ENCODE peak calls at places on chromosome 21, in five cellular contexts. N is prostate gland, X is psoas muscle, H is thoracic aorta, K is ovary. J is an unnamed sample.

GRCh38 chr21:44000360-44000759 is 11.7 kb upstream of the TRAPPC10 start:
- DNase-seq in H (no peak), K (peak; percentile 28), X (no peak), N (no peak), J (no peak)

GRCh38 chr21:25974937-25975336 is 195.6 kb downstream of the APP start:
- DNase-seq in K (no peak), X (no peak), H (no peak), N (no peak), J (no peak)

GRCh38 chr21:39660191-39660590 is 47.5 kb downstream of the B3GALT5 start:
- DNase-seq in H (no peak), N (no peak), K (no peak), X (no peak), J (no peak)

GRCh38 chr21:39347537-39347936 is 1.4 kb downstream of the HMGN1 start:
- DNase-seq in N (no peak), K (no peak), X (no peak), H (no peak), J (no peak)

GRCh38 chr21:43373387-43374227 is 53.3 kb downstream of the SIK1 start:
- DNase-seq in X (no peak), K (no peak), N (peak; percentile 35), H (no peak), J (no peak)

GRCh38 chr21:40143822-40144525 is 276.7 kb downstream of the PCP4 start:
- DNase-seq in N (peak; percentile 53), X (peak; percentile 23), K (peak; percentile 42), H (no peak), J (peak; percentile 65)

GRCh38 chr21:28427356-28428022 is 565.2 kb downstream of the LTN1 start:
- DNase-seq in H (no peak), K (no peak), X (no peak), N (no peak), J (no peak)

GRCh38 chr21:14740116-14740515 is 194.0 kb upstream of the SAMSN1 start:
- DNase-seq in X (no peak), H (no peak), N (no peak), K (no peak), J (no peak)

GRCh38 chr21:27562303-27562702 is 595.4 kb upstream of the ADAMTS5 start:
- DNase-seq in N (no peak), H (no peak), X (no peak), K (no peak), J (no peak)

GRCh38 chr21:39452965-39453332 is 1.2 kb downstream of the SH3BGR start:
- DNase-seq in K (no peak), X (no peak), H (no peak), N (no peak), J (no peak)

GRCh38 chr21:19237603-19238002 is 834.0 kb upstream of the TMPRSS15 start:
- DNase-seq in N (no peak), X (no peak), H (no peak), K (no peak), J (no peak)

GRCh38 chr21:14977814-14978213 is 87.0 kb downstream of the NRIP1 start:
- DNase-seq in H (no peak), X (no peak), N (no peak), K (no peak), J (no peak)

GRCh38 chr21:43585924-43586411 is 73.3 kb downstream of the HSF2BP start:
- DNase-seq in X (no peak), N (peak; percentile 95), H (peak; percentile 64), K (no peak), J (peak; percentile 91)

GRCh38 chr21:39377444-39378050 is 28.7 kb upstream of the HMGN1 start:
- DNase-seq in X (no peak), H (no peak), K (no peak), N (no peak), J (no peak)

GRCh38 chr21:39637971-39638628 is 25.4 kb downstream of the B3GALT5 start:
- DNase-seq in H (no peak), X (no peak), K (no peak), N (no peak), J (no peak)

GRCh38 chr21:29055080-29055479 is 18.4 kb downstream of the CCT8 start:
- DNase-seq in X (no peak), K (no peak), N (no peak), H (no peak), J (no peak)

GRCh38 chr21:16124397-16125130 is 394.8 kb downstream of the USP25 start:
- DNase-seq in X (no peak), K (no peak), H (no peak), N (no peak), J (no peak)

GRCh38 chr21:26385721-26386120 is 187.4 kb downstream of the CYYR1 start:
- DNase-seq in H (no peak), N (no peak), K (no peak), X (no peak), J (no peak)

DNA sequence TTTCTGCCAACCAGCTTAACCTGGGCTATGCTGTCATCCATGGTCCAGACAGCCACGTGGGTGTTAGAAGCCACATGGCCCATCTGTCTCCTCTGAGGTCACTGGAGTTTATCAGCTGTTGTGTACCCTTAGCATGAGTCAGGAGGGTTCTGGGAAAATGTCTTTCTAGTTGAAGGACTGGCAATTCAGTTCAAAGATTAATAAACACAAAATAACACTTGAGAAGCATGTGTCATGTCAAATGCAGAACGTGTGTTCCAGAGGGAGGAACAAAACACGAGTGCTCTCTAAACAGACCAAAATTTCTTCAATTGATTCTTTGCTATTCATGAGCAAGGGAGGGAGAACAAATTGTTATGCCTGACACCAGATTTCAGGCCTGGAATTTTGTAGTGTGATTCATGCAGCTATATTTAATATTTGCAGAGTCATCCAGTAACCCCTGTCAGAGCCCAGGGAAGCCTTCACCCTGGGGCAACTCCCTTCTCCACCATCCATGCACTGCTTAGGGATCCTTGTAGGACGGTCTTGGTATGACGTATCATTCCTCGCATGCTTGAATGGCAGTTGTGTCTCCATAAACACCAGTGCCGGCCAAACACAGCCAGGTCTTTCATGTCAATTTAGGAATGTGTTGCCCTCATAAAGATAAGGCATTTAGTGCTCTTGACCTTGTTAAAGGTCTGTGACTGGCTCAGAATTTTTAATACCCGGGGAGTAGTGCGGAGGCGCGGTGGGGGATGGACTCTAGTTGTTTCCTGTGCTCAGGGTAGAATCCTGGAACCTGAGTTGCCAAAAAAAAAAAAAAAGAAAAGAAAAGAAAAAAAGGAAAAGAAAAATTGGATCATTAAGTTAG is 27.7 kb upstream of the DYRK1A start:
- DNase-seq in H (peak; percentile 26), K (peak; percentile 59), X (peak; percentile 49), N (no peak), J (peak; percentile 86)
- H3K4me3 ChIP-seq in H (peak overlapping the region; percentile 37), K (no peak overlapping the region), X (peak overlapping the region; percentile 37), N (no peak overlapping the region), J (no peak overlapping the region)

GRCh38 chr21:32674038-32674437 is 53.8 kb downstream of the SYNJ1 start:
- DNase-seq in H (no peak), N (no peak), X (no peak), K (no peak), J (no peak)

GRCh38 chr21:32674731-32675130 is 53.1 kb downstream of the SYNJ1 start:
- DNase-seq in X (no peak), K (no peak), H (no peak), N (no peak), J (no peak)
- H3K27me3 ChIP-seq in X (no peaks in the 10 kb centered on the region), K (no peaks in the 10 kb centered on the region), H (no peaks in the 10 kb centered on the region), N (no peaks in the 10 kb centered on the region), J (no peaks in the 10 kb centered on the region)

GRCh38 chr21:45386728-45387371 is 18.1 kb upstream of the COL18A1 start:
- DNase-seq in X (peak; percentile 53), N (no peak), H (no peak), K (peak; percentile 86), J (peak; percentile 80)
- TF ChIP-seq CTCF in X (no peak), N (peak; percentile 32), H (peak; percentile 31), K (peak; percentile 68), J (peak; percentile 50)

GRCh38 chr21:34888569-34889286 is 160.4 kb downstream of the RUNX1 start:
- DNase-seq in H (peak; percentile 87), X (peak; percentile 95), N (peak; percentile 97), K (peak; percentile 93), J (peak; percentile 97)

GRCh38 chr21:34889537-34890257 is 159.4 kb downstream of the RUNX1 start:
- DNase-seq in K (peak; percentile 84), X (peak; percentile 84), N (peak; percentile 66), H (no peak), J (peak; percentile 66)

GRCh38 chr21:34887729-34888568 is 161.2 kb downstream of the RUNX1 start:
- DNase-seq in X (peak; percentile 87), H (peak; percentile 80), N (peak; percentile 62), K (peak; percentile 73), J (peak; percentile 91)

GRCh38 chr21:34890258-34890723 is 158.8 kb downstream of the RUNX1 start:
- DNase-seq in N (no peak), X (no peak), H (no peak), K (no peak), J (no peak)

DNA sequence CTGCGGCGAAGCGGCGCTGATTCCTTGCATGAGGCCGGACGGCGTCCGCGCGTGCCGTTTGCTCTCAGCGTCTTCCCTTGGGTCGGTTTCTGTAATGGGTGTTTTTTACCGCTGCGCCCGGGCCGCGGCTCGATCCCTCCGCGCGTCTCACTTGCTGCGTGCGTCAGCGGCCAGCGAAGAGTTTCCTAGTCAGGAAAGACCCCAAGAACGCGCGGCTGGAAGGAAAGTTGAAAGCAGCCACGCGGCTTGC is 159.9 kb downstream of the RUNX1 start:
- DNase-seq in H (no peak), X (peak; percentile 60), K (peak; percentile 73), N (peak; percentile 39), J (peak; percentile 67)
- H3K4me3 ChIP-seq in H (peak overlapping the region; percentile 74), X (peak overlapping the region; percentile 87), K (peak overlapping the region; percentile 54), N (peak overlapping the region; percentile 83), J (peak overlapping the region; percentile 56)

GRCh38 chr21:42297372-42297771 is 17.8 kb downstream of the TFF3 start:
- DNase-seq in N (no peak), H (no peak), K (no peak), X (no peak), J (no peak)
- H3K27me3 ChIP-seq in N (no peaks in the 10 kb centered on the region), H (no peaks in the 10 kb centered on the region), K (no peaks in the 10 kb centered on the region), X (no peaks in the 10 kb centered on the region), J (no peaks in the 10 kb centered on the region)

DNA sequence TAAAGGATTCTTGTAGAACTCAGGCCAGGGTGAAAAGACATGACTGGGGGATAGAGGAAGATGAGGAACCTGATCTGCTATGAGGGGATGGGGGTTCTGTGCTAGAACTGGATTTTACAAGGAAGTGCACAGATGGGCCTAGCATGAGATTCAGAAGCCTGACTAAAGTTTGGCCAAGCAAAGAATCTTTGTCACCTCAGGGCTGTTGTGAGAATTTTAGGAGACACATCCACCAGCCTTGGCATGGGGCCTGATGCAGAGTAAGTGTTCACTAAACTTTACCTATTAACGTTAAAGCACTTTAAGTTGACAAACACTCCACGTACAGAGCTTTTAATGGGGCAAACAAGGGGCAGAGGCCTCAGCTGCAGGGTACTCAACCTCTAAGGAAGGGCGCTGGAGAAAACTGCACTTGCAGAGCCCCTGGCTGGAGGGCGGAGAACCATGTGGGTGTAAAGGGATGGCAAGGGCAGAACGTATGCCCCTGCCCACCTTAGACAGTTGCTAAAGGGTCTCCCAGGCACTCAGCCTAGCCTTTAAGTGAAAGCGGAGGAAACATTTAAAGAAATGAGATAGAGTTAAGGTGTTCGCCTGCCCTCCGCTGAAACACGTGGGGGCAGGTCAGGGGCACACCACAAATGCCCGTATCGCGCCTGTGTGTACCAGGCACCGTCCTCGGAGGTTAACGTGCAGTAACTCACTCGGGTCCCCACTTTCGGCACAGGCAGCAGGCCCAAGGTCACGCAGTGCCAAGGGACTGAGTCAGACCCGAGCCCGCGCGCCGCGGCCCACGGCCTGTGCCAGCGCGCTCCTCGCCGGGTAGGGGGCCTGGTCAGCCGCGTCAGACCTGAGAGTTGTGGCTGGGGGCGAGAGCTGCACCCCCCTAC is 990 bp upstream of the MRPS6 start:
- DNase-seq in H (no peak), X (peak; percentile 72), N (peak; percentile 24), K (peak; percentile 40), J (no peak)
- TF ChIP-seq CTCF in H (peak; percentile 13), X (no peak), N (no peak), K (no peak), J (no peak)

GRCh38 chr21:31927872-31928476 is 55.2 kb downstream of the HUNK start:
- DNase-seq in X (no peak), N (no peak), K (no peak), H (no peak), J (no peak)
- H3K4me3 ChIP-seq in X (no peak overlapping the region), N (no peak overlapping the region), K (no peak overlapping the region), H (no peak overlapping the region), J (no peak overlapping the region)